ENCODE peak calls at places on chromosomes 13 and 19, in seven cellular contexts. One of them, this sample, is unnamed.

GRCh38 chr13:40565282-40566148 is 100.9 kb downstream of the FOXO1 start:
- DNase-seq in epithelial cell of prostate: no peak
- DNase-seq in activated T-cell treated with anti-CD3 and anti-CD28 coated beads, Interleukin-2, amount 50 U/mL, for 48 hours: no peak
- DNase-seq in T47D: no peak
- DNase-seq in hepatocyte: no peak
- DNase-seq in HS-27A: no peak
- DNase-seq in globus pallidus: no peak
- DNase-seq in this sample: no peak

GRCh38 chr13:110507678-110508381 is 53.7 kb downstream of the RAB20 start:
- DNase-seq in epithelial cell of prostate: no peak
- DNase-seq in activated T-cell treated with anti-CD3 and anti-CD28 coated beads, Interleukin-2, amount 50 U/mL, for 48 hours: no peak
- DNase-seq in T47D: peak
- DNase-seq in hepatocyte: peak
- DNase-seq in HS-27A: no peak
- DNase-seq in globus pallidus: no peak
- DNase-seq in this sample: no peak

GRCh38 chr13:41040584-41041334 is 20.6 kb upstream of the WBP4 start:
- DNase-seq in epithelial cell of prostate: no peak
- DNase-seq in activated T-cell treated with anti-CD3 and anti-CD28 coated beads, Interleukin-2, amount 50 U/mL, for 48 hours: no peak
- DNase-seq in T47D: no peak
- DNase-seq in hepatocyte: no peak
- DNase-seq in HS-27A: no peak
- DNase-seq in globus pallidus: no peak
- DNase-seq in this sample: no peak

GRCh38 chr13:76379341-76380105 is 506.7 kb downstream of the KCTD12 start:
- DNase-seq in epithelial cell of prostate: no peak
- DNase-seq in activated T-cell treated with anti-CD3 and anti-CD28 coated beads, Interleukin-2, amount 50 U/mL, for 48 hours: no peak
- DNase-seq in T47D: no peak
- DNase-seq in hepatocyte: no peak
- DNase-seq in HS-27A: no peak
- DNase-seq in globus pallidus: no peak
- DNase-seq in this sample: no peak

GRCh38 chr19:1833540-1833939 is 14.7 kb downstream of the REXO1 start:
- DNase-seq in epithelial cell of prostate: no peak
- DNase-seq in activated T-cell treated with anti-CD3 and anti-CD28 coated beads, Interleukin-2, amount 50 U/mL, for 48 hours: no peak
- DNase-seq in T47D: no peak
- DNase-seq in hepatocyte: no peak
- DNase-seq in HS-27A: no peak
- DNase-seq in globus pallidus: peak
- DNase-seq in this sample: no peak

GRCh38 chr19:17289489-17289888 is 7.8 kb downstream of the ANKLE1 start:
- DNase-seq in epithelial cell of prostate: no peak
- DNase-seq in activated T-cell treated with anti-CD3 and anti-CD28 coated beads, Interleukin-2, amount 50 U/mL, for 48 hours: peak
- DNase-seq in T47D: peak
- DNase-seq in hepatocyte: peak
- DNase-seq in HS-27A: no peak
- DNase-seq in globus pallidus: no peak
- DNase-seq in this sample: peak

GRCh38 chr13:88552966-88553365 is 881.8 kb downstream of the SLITRK5 start:
- DNase-seq in epithelial cell of prostate: no peak
- DNase-seq in activated T-cell treated with anti-CD3 and anti-CD28 coated beads, Interleukin-2, amount 50 U/mL, for 48 hours: no peak
- DNase-seq in T47D: no peak
- DNase-seq in hepatocyte: no peak
- DNase-seq in HS-27A: no peak
- DNase-seq in globus pallidus: no peak
- DNase-seq in this sample: no peak

GRCh38 chr19:39320948-39321831 is 527 bp upstream of the LRFN1 start:
- DNase-seq in epithelial cell of prostate: no peak
- DNase-seq in activated T-cell treated with anti-CD3 and anti-CD28 coated beads, Interleukin-2, amount 50 U/mL, for 48 hours: no peak
- DNase-seq in T47D: no peak
- DNase-seq in hepatocyte: no peak
- DNase-seq in HS-27A: no peak
- DNase-seq in globus pallidus: no peak
- DNase-seq in this sample: no peak

GRCh38 chr13:35210234-35210633 is 266.3 kb downstream of the MAB21L1 start:
- DNase-seq in epithelial cell of prostate: no peak
- DNase-seq in activated T-cell treated with anti-CD3 and anti-CD28 coated beads, Interleukin-2, amount 50 U/mL, for 48 hours: no peak
- DNase-seq in T47D: peak
- DNase-seq in hepatocyte: no peak
- DNase-seq in HS-27A: no peak
- DNase-seq in globus pallidus: peak
- DNase-seq in this sample: no peak

GRCh38 chr13:27131202-27131623 is 40.4 kb downstream of the USP12 start:
- DNase-seq in epithelial cell of prostate: peak
- DNase-seq in activated T-cell treated with anti-CD3 and anti-CD28 coated beads, Interleukin-2, amount 50 U/mL, for 48 hours: peak
- DNase-seq in T47D: no peak
- DNase-seq in hepatocyte: peak
- DNase-seq in HS-27A: no peak
- DNase-seq in globus pallidus: no peak
- DNase-seq in this sample: peak

GRCh38 chr13:20392530-20392929 is 133.1 kb downstream of the CRYL1 start:
- DNase-seq in epithelial cell of prostate: no peak
- DNase-seq in activated T-cell treated with anti-CD3 and anti-CD28 coated beads, Interleukin-2, amount 50 U/mL, for 48 hours: no peak
- DNase-seq in T47D: no peak
- DNase-seq in hepatocyte: no peak
- DNase-seq in HS-27A: no peak
- DNase-seq in globus pallidus: no peak
- DNase-seq in this sample: no peak

GRCh38 chr19:12669272-12670158 is 2.9 kb downstream of the WDR83 start:
- DNase-seq in epithelial cell of prostate: no peak
- DNase-seq in activated T-cell treated with anti-CD3 and anti-CD28 coated beads, Interleukin-2, amount 50 U/mL, for 48 hours: peak
- DNase-seq in T47D: peak
- DNase-seq in hepatocyte: peak
- DNase-seq in HS-27A: peak
- DNase-seq in globus pallidus: peak
- DNase-seq in this sample: peak

GRCh38 chr13:46861959-46862358 is 34.9 kb downstream of the HTR2A start:
- DNase-seq in epithelial cell of prostate: no peak
- DNase-seq in activated T-cell treated with anti-CD3 and anti-CD28 coated beads, Interleukin-2, amount 50 U/mL, for 48 hours: no peak
- DNase-seq in T47D: no peak
- DNase-seq in hepatocyte: no peak
- DNase-seq in HS-27A: no peak
- DNase-seq in globus pallidus: no peak
- DNase-seq in this sample: no peak